ENCODE peak calls at places on chromosomes 16 and 17, in six cellular contexts. X is activated T-helper 9 cell treated with anti-CD3 and anti-CD28 coated beads, Interleukin-2, amount 50 U/mL, for 16 hours; S is effector CD4-positive, alpha-beta T cell; H is AG04449; O is cerebellar nuclear complex; E is CD4-positive, CD25-positive, alpha-beta regulatory T cell. J is an unnamed sample.

GRCh38 chr17:36148559-36149295 is 27.7 kb downstream of the TBC1D3B start:
- DNase-seq in E (peak), O (no peak), X (peak), S (peak), H (peak), J (no peak)

GRCh38 chr16:54093281-54093680 is 193.3 kb downstream of the IRX3 start:
- DNase-seq in O (no peak), H (no peak), E (no peak), S (no peak), X (no peak), J (no peak)

GRCh38 chr16:70437017-70437581 is 1.8 kb downstream of the ST3GAL2 start:
- DNase-seq in E (no peak), S (no peak), H (peak), X (no peak), O (no peak), J (no peak)

GRCh38 chr16:88599825-88600538 is 29.8 kb downstream of the ZC3H18 start:
- DNase-seq in O (no peak), X (no peak), H (no peak), S (no peak), E (no peak), J (no peak)

GRCh38 chr16:84847554-84848415 is 28.0 kb downstream of the CRISPLD2 start:
- DNase-seq in E (no peak), X (no peak), H (no peak), S (no peak), O (no peak), J (no peak)

GRCh38 chr16:80526418-80527061 is 14.3 kb upstream of the DYNLRB2 start:
- DNase-seq in H (no peak), E (peak), X (peak), O (no peak), S (peak), J (no peak)

GRCh38 chr17:39618252-39618913 is 8.4 kb upstream of the PPP1R1B start:
- DNase-seq in X (no peak), E (no peak), S (no peak), O (no peak), H (no peak), J (no peak)

GRCh38 chr16:56625943-56626654 is 518 bp downstream of the MT1E start:
- DNase-seq in X (no peak), H (no peak), E (no peak), S (no peak), O (no peak), J (no peak)

GRCh38 chr16:85627102-85627834 is 14.1 kb downstream of the GSE1 start:
- DNase-seq in H (no peak), O (no peak), E (no peak), S (no peak), X (no peak), J (no peak)

GRCh38 chr17:16477255-16477654 is 14.7 kb downstream of the LRRC75A start:
- DNase-seq in H (peak), E (no peak), S (no peak), O (no peak), X (no peak), J (no peak)

J was measured in cortex of kidney.